ENCODE peak calls at places on chromosomes 4 and X, in four cellular contexts. M is A172, O is NCI-H82, Z is ACHN. R is an unnamed sample.

GRCh38 chrX:10110984-10111363 is 45.8 kb upstream of the CLCN4 start:
- DNase-seq in M (no peak), O (no peak), Z (no peak), R (no peak)

GRCh38 chr4:186999676-187000075 is 276.0 kb upstream of the FAT1 start:
- DNase-seq in M (no peak), O (no peak), Z (no peak), R (no peak)

GRCh38 chrX:479273-479981 is 92.7 kb upstream of the PPP2R3B start:
- DNase-seq in M (no peak), O (no peak), Z (no peak), R (no peak)

GRCh38 chr4:5066101-5066500 is 14.8 kb downstream of the STK32B start:
- DNase-seq in M (no peak), O (peak; percentile 94), Z (no peak), R (no peak)

GRCh38 chr4:174423257-174423944 is 98.9 kb downstream of the HPGD start:
- DNase-seq in M (peak; percentile 78), O (no peak), Z (peak; percentile 64), R (peak; percentile 79)

GRCh38 chr4:47703964-47704363 is 133.9 kb downstream of the CORIN start:
- DNase-seq in M (no peak), O (no peak), Z (no peak), R (no peak)

GRCh38 chrX:93673869-93674271 is at the start of gene FAM133A:
- DNase-seq in M (no peak), O (peak; percentile 35), Z (peak; percentile 22), R (no peak)

GRCh38 chr4:106583567-106583966 is 215.0 kb upstream of the GIMD1 start:
- DNase-seq in M (peak; percentile 90), O (no peak), Z (peak; percentile 58), R (peak; percentile 3)

GRCh38 chrX:150365953-150366911 is 3.1 kb downstream of the MAMLD1 start:
- DNase-seq in M (peak; percentile 58), O (peak; percentile 88), Z (peak; percentile 37), R (peak; percentile 27)

GRCh38 chrX:22060952-22061351 is 28.8 kb downstream of the PHEX start:
- DNase-seq in M (no peak), O (no peak), Z (no peak), R (peak; percentile 65)

GRCh38 chr4:25759101-25759500 is 103.5 kb downstream of the SLC34A2 start:
- DNase-seq in M (no peak), O (no peak), Z (no peak), R (no peak)

GRCh38 chr4:42671431-42672194 is 14.7 kb upstream of the ATP8A1 start:
- DNase-seq in M (no peak), O (no peak), Z (no peak), R (no peak)

GRCh38 chr4:124133753-124134152 is 578.8 kb downstream of the ANKRD50 start:
- DNase-seq in M (no peak), O (no peak), Z (no peak), R (no peak)

GRCh38 chrX:151004085-151004484 is 20.9 kb downstream of the HMGB3 start:
- DNase-seq in M (no peak), O (peak; percentile 10), Z (peak; percentile 13), R (peak; percentile 26)

GRCh38 chr4:20046931-20047677 is 204.6 kb upstream of the SLIT2 start:
- DNase-seq in M (no peak), O (no peak), Z (no peak), R (no peak)

GRCh38 chr4:175758050-175758449 is 54.0 kb downstream of the GPM6A start:
- DNase-seq in M (no peak), O (no peak), Z (no peak), R (no peak)

GRCh38 chr4:168264903-168265302 is 53.6 kb downstream of the DDX60 start:
- DNase-seq in M (no peak), O (no peak), Z (no peak), R (no peak)

GRCh38 chr4:15963001-15963451 is at the start of gene FGFBP2:
- DNase-seq in M (peak; percentile 29), O (peak; percentile 69), Z (peak; percentile 43), R (peak; percentile 40)

GRCh38 chrX:154800508-154801207 is 4.6 kb downstream of the MPP1 start:
- DNase-seq in M (no peak), O (no peak), Z (no peak), R (no peak)

GRCh38 chrX:150088766-150089518 is 150.7 kb upstream of the EOLA2 start:
- DNase-seq in M (no peak), O (no peak), Z (no peak), R (no peak)

GRCh38 chr4:33218238-33218637 is 2498.1 kb downstream of the PCDH7 start:
- DNase-seq in M (no peak), O (no peak), Z (no peak), R (no peak)

GRCh38 chr4:7901274-7901845 is 38.3 kb downstream of the AFAP1 start:
- DNase-seq in M (no peak), O (no peak), Z (no peak), R (no peak)

GRCh38 chrX:134423606-134424005 is 36.4 kb upstream of the HPRT1 start:
- DNase-seq in M (no peak), O (peak; percentile 36), Z (peak; percentile 19), R (no peak)

GRCh38 chr4:1503583-1504471 is 97.6 kb upstream of the NKX1-1 start:
- DNase-seq in M (peak; percentile 2), O (no peak), Z (no peak), R (no peak)

R was measured in trophoblast cell.